ENCODE peak calls at places on chromosomes 1 and 21, in eight cellular contexts. K, X, H, Q, F, Z, J and B are unnamed samples. For H3K36me3, the result is how much of the 10 kb centered on the place peaks cover.

GRCh38 chr1:53851571-53852282 is 13.6 kb upstream of the NDC1 start:
- DNase-seq in K (no peak), X (no peak), H (no peak), Q (no peak), F (no peak), Z (no peak), J (no peak), B (no peak)

GRCh38 chr1:154607748-154608521 is at the start of gene ADAR:
- DNase-seq in K (peak), X (peak), H (peak), Q (peak), F (peak), Z (peak), J (peak), B (peak)

GRCh38 chr1:87723193-87723592 is 394.5 kb downstream of the LMO4 start:
- DNase-seq in K (no peak), X (no peak), H (no peak), Q (no peak), F (no peak), Z (no peak), J (no peak), B (no peak)

GRCh38 chr1:228087771-228088251 is 5.3 kb downstream of the ARF1 start:
- DNase-seq in K (peak), X (no peak), H (peak), Q (no peak), F (peak), Z (peak), J (peak), B (no peak)

GRCh38 chr1:23643668-23644554 is 47.7 kb upstream of the RPL11 start:
- DNase-seq in K (no peak), X (no peak), H (no peak), Q (no peak), F (no peak), Z (no peak), J (no peak), B (no peak)

GRCh38 chr1:43206721-43207228 is 34.6 kb downstream of the CFAP57 start:
- DNase-seq in K (peak), X (peak), H (peak), Q (no peak), F (no peak), Z (no peak), J (peak), B (no peak)

GRCh38 chr1:205812271-205812877 is 624 bp downstream of the SLC41A1 start:
- DNase-seq in K (no peak), X (peak), H (peak), Q (no peak), F (no peak), Z (no peak), J (no peak), B (peak)

GRCh38 chr1:6414443-6414844 is 5.3 kb downstream of the HES2 start:
- DNase-seq in K (no peak), X (peak), H (peak), Q (no peak), F (no peak), Z (no peak), J (no peak), B (no peak)

GRCh38 chr1:29981586-29982239 is 741.7 kb downstream of the MATN1 start:
- DNase-seq in K (no peak), X (no peak), H (no peak), Q (no peak), F (no peak), Z (no peak), J (no peak), B (no peak)

DNA sequence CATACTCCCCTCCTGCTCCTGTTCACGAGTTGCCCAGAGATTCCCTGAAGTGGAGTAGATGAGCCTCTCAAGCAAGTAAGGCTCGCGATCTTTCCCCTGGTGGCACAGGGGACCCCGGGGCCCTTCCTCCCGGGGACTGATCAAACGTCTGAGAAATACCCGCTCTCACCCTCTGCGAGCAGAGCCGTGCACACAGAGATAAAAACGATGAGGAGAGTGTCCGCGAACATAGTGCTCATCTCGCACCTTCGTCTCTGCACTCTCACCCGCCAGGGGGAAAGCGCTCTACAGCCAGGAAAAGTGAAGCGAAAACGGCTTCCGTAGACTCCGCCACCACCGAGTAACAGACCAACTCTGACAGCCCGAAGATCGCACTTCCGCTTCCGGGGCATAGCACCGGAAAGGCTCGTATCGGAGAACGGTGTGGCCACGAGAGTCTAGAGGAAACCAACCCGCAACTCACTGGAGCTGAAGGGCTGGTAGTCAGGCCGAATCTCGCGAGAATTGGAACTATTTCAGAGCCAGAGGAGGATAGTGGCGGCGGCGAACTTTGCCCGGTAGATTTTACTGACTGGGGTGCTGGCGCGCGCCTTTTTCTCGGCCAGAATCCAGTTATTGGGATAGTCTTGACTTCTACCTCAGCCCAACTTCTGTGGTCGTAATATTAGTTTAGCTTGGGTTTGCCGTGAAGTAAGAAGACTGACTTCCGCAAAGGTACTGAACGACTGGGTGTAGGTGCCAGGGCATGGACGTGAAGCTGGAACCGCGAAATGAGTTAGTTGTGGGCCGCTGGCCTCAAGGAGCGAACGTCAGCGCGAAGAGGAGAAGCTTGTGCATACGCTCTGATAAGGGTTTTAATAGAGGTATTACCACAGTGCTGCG is at the start of gene TMCO1:
- DNase-seq in K (peak), X (peak), H (peak), Q (peak), F (peak), Z (peak), J (peak), B (peak)
- TF ChIP-seq CTCF in K (peak), X (no peak), H (no peak), Q (no peak), F (no peak), Z (peak), J (no peak), B (peak)

GRCh38 chr1:3651011-3651938 is 1.0 kb upstream of the TP73 start:
- DNase-seq in K (no peak), X (no peak), H (no peak), Q (no peak), F (no peak), Z (no peak), J (peak), B (no peak)
- H3K4me3 ChIP-seq in K (peak), X (peak), H (no peak), Q (peak), F (no peak), Z (peak), J (peak), B (peak)

GRCh38 chr21:35015435-35016024 is 33.6 kb downstream of the RUNX1 start:
- DNase-seq in K (no peak), X (no peak), H (no peak), Q (no peak), F (no peak), Z (no peak), J (no peak), B (no peak)

GRCh38 chr21:35017256-35017655 is 31.8 kb downstream of the RUNX1 start:
- DNase-seq in K (no peak), X (no peak), H (no peak), Q (no peak), F (no peak), Z (no peak), J (no peak), B (no peak)

GRCh38 chr21:35014302-35015044 is 34.6 kb downstream of the RUNX1 start:
- DNase-seq in K (no peak), X (no peak), H (peak), Q (no peak), F (no peak), Z (no peak), J (no peak), B (no peak)

GRCh38 chr21:35016071-35016470 is 33.0 kb downstream of the RUNX1 start:
- DNase-seq in K (no peak), X (no peak), H (no peak), Q (no peak), F (no peak), Z (no peak), J (no peak), B (no peak)

DNA sequence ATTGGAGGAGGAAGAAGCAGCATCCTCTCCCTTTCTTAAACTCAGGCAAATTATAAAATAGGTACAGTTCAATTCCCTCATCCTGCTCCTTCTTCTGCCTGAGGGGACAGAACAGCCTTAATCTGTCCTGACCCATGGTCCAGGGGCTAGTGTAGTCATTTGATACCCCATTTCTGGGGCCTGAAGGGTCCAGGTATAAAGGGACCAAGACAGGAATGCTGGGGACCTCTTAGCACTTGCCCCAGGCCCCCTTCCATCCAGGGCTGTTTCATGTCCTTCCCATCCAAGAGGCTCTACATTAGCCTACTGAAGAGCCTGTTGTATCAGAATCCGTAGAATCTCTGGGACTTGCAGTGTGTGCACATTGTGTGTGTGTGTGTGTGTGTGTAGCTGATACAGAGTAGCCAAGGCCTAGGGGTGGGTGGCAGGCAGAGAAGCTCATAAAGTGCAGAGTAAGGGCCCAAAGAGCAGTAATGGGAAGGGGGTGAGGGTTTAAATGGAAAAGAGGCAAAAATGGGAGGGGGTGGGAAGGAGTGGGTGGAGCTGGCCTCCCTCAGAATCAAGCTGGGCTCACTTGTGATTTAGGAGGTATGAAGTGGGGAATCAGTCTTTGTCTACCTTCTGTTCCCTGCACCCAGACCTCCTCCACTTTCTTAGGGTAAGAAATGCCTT is 32.4 kb downstream of the RUNX1 start:
- DNase-seq in K (no peak), X (no peak), H (no peak), Q (no peak), F (no peak), Z (no peak), J (no peak), B (no peak)
- H3K36me3 ChIP-seq in K (under half), X (under half), H (under half), Q (under half), F (under half), Z (under half), J (under half), B (under half)

DNA sequence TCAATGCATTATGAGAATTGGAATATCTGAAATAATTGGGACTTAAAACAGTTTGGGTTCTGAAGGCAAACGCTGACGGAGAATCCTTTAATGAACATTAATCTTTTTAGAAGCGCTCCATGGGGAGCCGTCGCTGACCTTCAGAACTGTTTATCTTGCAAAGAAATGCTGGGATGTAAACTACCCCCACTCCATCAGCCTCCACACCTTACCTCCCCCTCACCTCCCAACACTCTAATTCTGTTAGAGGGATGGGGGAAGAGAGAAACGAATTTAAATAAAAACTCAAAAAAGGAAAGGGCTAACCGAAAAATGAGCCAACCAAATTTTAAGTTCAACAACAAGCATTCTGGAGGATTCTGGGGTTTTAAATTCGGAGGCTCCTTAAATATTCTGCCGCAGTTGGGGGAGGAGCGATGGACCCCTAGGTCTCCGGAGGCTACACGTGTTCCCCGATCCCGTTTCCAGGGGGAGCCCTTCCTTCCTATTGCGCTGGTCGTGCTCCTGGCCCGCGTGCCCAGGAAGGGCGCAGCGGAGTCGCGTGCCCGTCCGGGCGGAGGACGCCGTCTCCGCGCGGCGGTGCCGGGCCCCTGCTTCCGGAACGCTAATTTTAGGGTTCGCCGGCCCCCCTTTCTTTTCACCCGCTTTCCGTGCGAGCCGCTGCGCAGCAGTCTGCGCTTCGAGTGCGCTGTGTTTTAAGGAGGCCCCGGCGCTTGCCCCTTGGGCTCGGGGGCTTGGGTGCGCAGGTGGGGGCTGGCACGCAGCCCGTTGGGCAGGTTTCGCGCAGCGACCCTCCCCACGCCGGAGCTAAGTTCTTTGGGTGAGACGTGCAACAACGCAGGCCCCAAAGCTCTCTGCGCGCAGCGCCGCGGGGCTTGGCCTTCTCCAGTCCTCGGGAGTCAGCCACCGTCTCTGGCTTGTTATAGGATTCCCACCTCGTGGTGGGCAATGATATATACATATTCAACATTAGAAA is 43.8 kb upstream of the DNAJC6 start:
- DNase-seq in K (peak), X (peak), H (no peak), Q (peak), F (no peak), Z (no peak), J (peak), B (peak)
- TF ChIP-seq CTCF in K (peak), X (peak), H (no peak), Q (no peak), F (peak), Z (no peak), J (peak), B (no peak)